ENCODE peak calls at places on chromosomes 7 and 10, in five cellular contexts. J is colonic mucosa, W is A549, I is AG04450, B is bronchial epithelial cell. T is an unnamed sample.

GRCh38 chr10:96587255-96588059 is 645 bp upstream of the TM9SF3 start:
- DNase-seq in I (peak; percentile 68), B (peak; percentile 74), J (peak; percentile 47), W (peak; percentile 72), T (peak; percentile 52)

GRCh38 chr7:15764986-15765385 is 78.5 kb upstream of the MEOX2 start:
- DNase-seq in B (no peak), W (no peak), I (no peak), J (peak; percentile 31), T (no peak)

GRCh38 chr10:15163261-15163864 is 5.1 kb downstream of the NMT2 start:
- DNase-seq in W (no peak), B (no peak), I (no peak), J (no peak), T (no peak)

GRCh38 chr10:86970887-86971145 is 2.5 kb downstream of the ADIRF start:
- DNase-seq in W (no peak), I (no peak), J (no peak), B (no peak), T (no peak)

GRCh38 chr7:111855161-111855841 is 293.0 kb upstream of the IMMP2L start:
- DNase-seq in I (peak; percentile 68), J (peak; percentile 69), W (peak; percentile 58), B (peak; percentile 40), T (peak; percentile 26)

GRCh38 chr10:113362645-113363091 is 190.2 kb upstream of the HABP2 start:
- DNase-seq in I (no peak), J (peak; percentile 21), B (peak; percentile 41), W (no peak), T (no peak)

GRCh38 chr10:124142296-124142853 is 49.0 kb upstream of the CHST15 start:
- DNase-seq in B (no peak), W (no peak), J (no peak), I (no peak), T (no peak)

GRCh38 chr7:140360697-140361229 is 37.6 kb downstream of the SLC37A3 start:
- DNase-seq in J (no peak), W (no peak), I (no peak), B (no peak), T (no peak)

GRCh38 chr10:94320285-94320914 is 42.3 kb downstream of the NOC3L start:
- DNase-seq in W (peak; percentile 61), B (peak; percentile 49), J (peak; percentile 77), I (no peak), T (no peak)

GRCh38 chr10:114708717-114709352 is 50.8 kb upstream of the ABLIM1 start:
- DNase-seq in B (peak; percentile 90), W (peak; percentile 78), I (peak; percentile 48), J (no peak), T (peak; percentile 75)

GRCh38 chr7:30880090-30880704 is 31.5 kb upstream of the AQP1 start:
- DNase-seq in I (no peak), B (no peak), J (no peak), W (no peak), T (no peak)

GRCh38 chr10:19719320-19719719 is 96.9 kb upstream of the PLXDC2 start:
- DNase-seq in I (peak; percentile 85), W (no peak), B (peak; percentile 11), J (no peak), T (no peak)

GRCh38 chr10:48456361-48456804 is 148.5 kb downstream of the ARHGAP22 start:
- DNase-seq in W (no peak), J (peak; percentile 30), I (no peak), B (no peak), T (no peak)

GRCh38 chr10:84517455-84518046 is 189.2 kb downstream of the CCSER2 start:
- DNase-seq in I (no peak), J (no peak), W (no peak), B (no peak), T (no peak)

GRCh38 chr10:31118561-31118960 is 86.9 kb upstream of the ZNF438 start:
- DNase-seq in W (no peak), J (no peak), B (peak; percentile 51), I (no peak), T (no peak)

GRCh38 chr10:21464134-21464533 is 61.3 kb downstream of the SKIDA1 start:
- DNase-seq in J (no peak), W (no peak), I (no peak), B (no peak), T (no peak)

GRCh38 chr7:100891555-100891954 is 2.0 kb upstream of the UFSP1 start:
- DNase-seq in I (no peak), B (peak; percentile 93), W (peak; percentile 48), J (no peak), T (no peak)

GRCh38 chr7:128041203-128041602 is 10.0 kb upstream of the LRRC4 start:
- DNase-seq in J (no peak), I (peak; percentile 36), W (no peak), B (peak; percentile 68), T (no peak)

GRCh38 chr10:17100586-17100985 is 29.0 kb downstream of the CUBN start:
- DNase-seq in I (no peak), B (no peak), W (no peak), J (no peak), T (no peak)

GRCh38 chr7:103075337-103075918 is 488 bp downstream of the ARMC10 start:
- DNase-seq in B (peak; percentile 59), J (peak; percentile 52), I (peak; percentile 10), W (peak; percentile 36), T (no peak)

GRCh38 chr10:105963450-105963849 is 1201.1 kb downstream of the SORCS1 start:
- DNase-seq in J (no peak), I (no peak), W (no peak), B (no peak), T (no peak)

GRCh38 chr10:78817361-78817760 is 251.4 kb upstream of the ZMIZ1 start:
- DNase-seq in I (no peak), W (no peak), J (no peak), B (no peak), T (no peak)

GRCh38 chr10:132336064-132336746 is 4.2 kb downstream of the LRRC27 start:
- DNase-seq in J (no peak), B (no peak), W (no peak), I (no peak), T (no peak)

GRCh38 chr10:132337019-132337418 is 5.0 kb downstream of the LRRC27 start:
- DNase-seq in I (no peak), W (no peak), B (peak; percentile 7), J (no peak), T (no peak)

GRCh38 chr10:132334883-132335188 is 2.8 kb downstream of the LRRC27 start:
- DNase-seq in W (no peak), J (no peak), I (no peak), B (no peak), T (no peak)

GRCh38 chr10:132333386-132333785 is 1.4 kb downstream of the LRRC27 start:
- DNase-seq in I (no peak), B (no peak), W (no peak), J (no peak), T (no peak)

DNA sequence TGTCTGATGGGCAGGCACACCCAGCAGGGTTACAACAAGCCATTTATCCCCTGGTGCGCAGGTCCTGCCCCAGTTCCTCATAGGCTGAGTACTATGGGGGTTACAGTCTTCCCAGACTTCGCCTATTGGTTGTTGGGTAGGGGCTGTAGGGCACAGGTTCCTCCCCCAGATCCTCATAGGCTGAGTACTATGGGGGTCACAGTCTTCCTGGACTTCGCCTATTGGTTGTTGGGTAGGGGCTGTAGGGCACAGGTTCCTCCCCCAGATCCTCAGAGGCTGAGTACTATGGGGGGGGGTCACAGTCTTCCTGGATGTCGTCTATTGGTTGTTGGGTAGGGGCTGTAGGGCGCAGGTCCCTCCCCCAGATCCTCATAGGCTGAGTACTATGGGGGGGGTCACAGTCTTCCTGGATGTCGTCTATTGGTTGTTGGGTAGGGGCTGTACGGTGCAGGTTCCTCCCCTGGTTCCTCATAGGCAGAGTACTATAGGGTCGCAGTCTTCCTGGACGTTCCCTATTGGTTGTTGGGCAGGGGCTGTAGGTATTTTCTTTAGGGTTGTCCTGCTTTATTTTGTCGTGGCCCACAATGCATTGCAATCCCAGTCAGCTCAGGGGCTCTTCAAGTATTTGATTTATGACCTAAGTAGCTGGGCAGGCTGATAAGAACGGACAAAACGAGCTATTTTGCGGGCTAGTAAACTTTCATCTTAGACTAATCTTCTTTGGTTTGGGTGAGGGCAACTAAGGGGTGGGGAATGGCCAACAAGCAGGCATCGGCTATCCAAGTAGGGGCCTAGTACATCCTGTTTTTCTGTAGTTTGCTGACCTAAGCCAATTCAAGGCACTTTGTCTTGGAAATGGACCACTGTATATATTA is 3.4 kb downstream of the LRRC27 start:
- DNase-seq in I (no peak), W (peak; percentile 16), J (no peak), B (no peak), T (no peak)
- H3K4me3 ChIP-seq in I (no peak overlapping the region), W (no peak overlapping the region), J (no peak overlapping the region), B (no peak overlapping the region), T (no peak overlapping the region)

DNA sequence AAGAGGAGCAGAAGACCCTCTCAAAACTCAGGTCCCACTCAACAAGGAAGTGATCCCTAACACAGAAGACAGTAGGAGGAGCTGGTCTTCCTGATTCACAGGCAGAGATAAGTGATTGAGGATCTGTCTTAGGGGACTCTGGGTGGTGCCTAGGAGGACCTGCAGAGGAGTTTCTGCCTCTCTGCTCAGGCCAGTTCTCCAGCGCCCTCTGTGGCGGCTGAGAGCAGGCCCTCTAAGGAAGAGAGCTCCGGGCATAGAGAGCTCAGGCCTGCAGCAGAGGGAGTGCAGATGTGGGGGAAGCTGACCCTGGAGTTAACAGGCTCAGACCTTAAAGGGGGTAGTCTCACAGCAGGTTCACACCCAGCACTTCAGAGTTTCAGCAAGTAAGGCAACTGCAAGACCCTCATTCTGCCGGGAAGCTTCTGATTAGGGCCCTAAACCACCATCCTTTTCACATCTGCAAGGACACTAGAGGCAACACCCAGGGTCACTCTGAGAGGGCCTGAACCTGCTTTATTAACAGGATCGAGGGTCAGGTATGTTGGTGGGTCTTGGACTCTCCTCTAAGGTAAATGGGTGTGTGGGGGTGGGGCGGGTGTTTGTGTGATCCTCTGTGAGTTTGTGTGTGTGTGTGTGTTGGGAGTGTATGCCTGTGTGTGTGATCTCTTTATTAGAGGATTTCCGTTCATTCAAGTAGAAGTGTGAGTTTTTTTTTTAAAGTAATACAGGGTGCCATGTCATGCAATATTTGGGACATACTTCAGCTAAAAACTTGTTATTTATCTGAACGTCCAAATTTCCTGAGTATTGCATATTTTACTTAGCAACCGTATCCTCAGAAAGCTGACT is 57.6 kb upstream of the TARP start:
- DNase-seq in I (no peak), B (no peak), J (no peak), W (no peak), T (no peak)
- TF ChIP-seq CTCF in I (no peak), B (no peak), J (no peak), W (no peak), T (peak; percentile 13)

DNA sequence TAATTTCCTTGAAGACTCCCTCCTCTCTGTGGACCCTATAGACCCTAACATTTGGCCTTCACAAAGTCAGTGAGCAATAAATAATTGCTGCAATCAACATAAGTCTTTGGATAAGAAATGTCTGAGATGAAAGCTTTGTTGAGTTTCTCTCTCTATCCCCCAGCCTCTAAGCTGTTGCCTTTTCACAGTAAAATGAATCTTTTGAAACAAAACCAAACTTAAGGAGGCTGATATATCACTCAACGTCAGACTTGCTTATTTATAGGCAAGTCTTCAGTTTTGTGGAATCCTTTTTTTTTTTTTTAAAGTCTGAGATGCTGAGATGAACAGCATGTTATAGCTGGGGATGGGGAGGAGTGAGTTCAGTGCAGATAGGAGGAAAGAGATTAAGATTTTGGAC is 10.0 kb downstream of the CPED1 start:
- DNase-seq in I (no peak), W (no peak), J (no peak), B (no peak), T (no peak)
- H3K4me3 ChIP-seq in I (no peak overlapping the region), W (no peak overlapping the region), J (no peak overlapping the region), B (no peak overlapping the region), T (no peak overlapping the region)

DNA sequence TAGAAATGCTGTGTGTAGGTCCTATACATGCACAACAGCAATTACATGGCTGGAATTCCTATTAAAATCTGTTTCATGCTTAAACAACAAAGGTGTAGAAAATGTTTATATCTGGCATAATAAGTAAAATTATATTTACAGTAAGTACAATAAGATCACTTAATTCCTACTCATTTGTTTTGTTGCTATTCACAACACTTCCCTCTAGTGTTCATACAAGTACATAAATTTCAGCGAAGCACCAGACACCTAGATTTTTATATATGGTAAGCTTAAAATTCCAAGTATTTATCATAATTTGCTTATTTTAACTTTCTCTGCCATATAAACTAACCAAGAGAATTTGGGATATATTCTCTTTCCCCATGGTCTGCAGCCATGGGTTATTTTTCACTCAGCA is 51.8 kb upstream of the ANK3 start:
- DNase-seq in B (peak; percentile 40), I (no peak), W (peak; percentile 45), J (no peak), T (no peak)
- TF ChIP-seq CTCF in B (no peak), I (peak; percentile 44), W (peak; percentile 53), J (no peak), T (peak; percentile 47)